ENCODE peak calls at places on chromosomes 2 and 18, in ten cellular contexts. T, P, H, O, A, X, Z, S, V and E are unnamed samples.
A peak's percentile ranks its signal among the peaks of the same experiment; 100 is the strongest.

GRCh38 chr2:216885117-216885553 is 25.3 kb upstream of the TNP1 start:
- DNase-seq in T (no peak), P (no peak), H (no peak), O (no peak), A (no peak), X (no peak), Z (no peak), S (no peak), V (no peak), E (no peak)

GRCh38 chr2:182682210-182682609 is 33.8 kb upstream of the DNAJC10 start:
- DNase-seq in T (no peak), P (no peak), H (no peak), O (no peak), A (no peak), X (no peak), Z (no peak), S (no peak), V (no peak), E (no peak)

GRCh38 chr2:20972110-20972509 is 71.8 kb downstream of the APOB start:
- DNase-seq in T (no peak), P (no peak), H (no peak), O (no peak), A (no peak), X (no peak), Z (no peak), S (no peak), V (no peak), E (no peak)

GRCh38 chr18:9433616-9434239 is 41.6 kb upstream of the RALBP1 start:
- DNase-seq in T (no peak), P (no peak), H (no peak), O (no peak), A (no peak), X (no peak), Z (no peak), S (no peak), V (no peak), E (no peak)

GRCh38 chr2:239824866-239825704 is 200.1 kb downstream of the NDUFA10 start:
- DNase-seq in T (no peak), P (no peak), H (no peak), O (no peak), A (no peak), X (no peak), Z (no peak), S (no peak), V (no peak), E (no peak)

GRCh38 chr2:177572236-177572671 is 179.7 kb downstream of the AGPS start:
- DNase-seq in T (no peak), P (no peak), H (no peak), O (no peak), A (no peak), X (peak; percentile 12), Z (no peak), S (no peak), V (no peak), E (no peak)

GRCh38 chr2:119393971-119394748 is 27.4 kb downstream of the DBI start:
- DNase-seq in T (no peak), P (no peak), H (no peak), O (no peak), A (no peak), X (no peak), Z (no peak), S (no peak), V (no peak), E (no peak)

GRCh38 chr18:75343389-75343788 is 84.1 kb downstream of the SMIM21 start:
- DNase-seq in T (no peak), P (no peak), H (no peak), O (no peak), A (no peak), X (no peak), Z (no peak), S (no peak), V (no peak), E (no peak)

GRCh38 chr2:29114841-29115609 is at the start of gene CLIP4:
- DNase-seq in T (peak; percentile 18), P (peak; percentile 74), H (peak; percentile 60), O (peak; percentile 55), A (no peak), X (peak; percentile 60), Z (peak; percentile 84), S (peak; percentile 31), V (peak; percentile 67), E (no peak)

GRCh38 chr2:70939001-70939846 is 3.5 kb downstream of the ATP6V1B1 start:
- DNase-seq in T (no peak), P (no peak), H (no peak), O (no peak), A (no peak), X (no peak), Z (no peak), S (no peak), V (no peak), E (no peak)

GRCh38 chr2:45263147-45263546 is 253.9 kb upstream of the SIX2 start:
- DNase-seq in T (peak; percentile 47), P (no peak), H (no peak), O (no peak), A (no peak), X (peak; percentile 86), Z (no peak), S (no peak), V (no peak), E (no peak)

GRCh38 chr2:16553222-16553621 is 112.4 kb downstream of the CYRIA start:
- DNase-seq in T (peak; percentile 27), P (peak; percentile 56), H (no peak), O (peak; percentile 2), A (no peak), X (no peak), Z (no peak), S (peak; percentile 15), V (peak; percentile 41), E (peak; percentile 20)

GRCh38 chr18:13611058-13611615 is 115.2 kb downstream of the FAM210A start:
- DNase-seq in T (peak; percentile 62), P (peak; percentile 57), H (no peak), O (no peak), A (no peak), X (peak; percentile 6), Z (no peak), S (no peak), V (peak; percentile 90), E (no peak)

GRCh38 chr2:164937864-164938401 is 17.4 kb downstream of the SLC38A11 start:
- DNase-seq in T (no peak), P (peak; percentile 1), H (no peak), O (no peak), A (no peak), X (no peak), Z (no peak), S (no peak), V (no peak), E (no peak)

GRCh38 chr2:11665510-11666362 is 4.3 kb downstream of the NTSR2 start:
- DNase-seq in T (no peak), P (no peak), H (no peak), O (no peak), A (no peak), X (no peak), Z (no peak), S (no peak), V (no peak), E (no peak)

GRCh38 chr2:61538179-61538919 is at the start of gene XPO1:
- DNase-seq in T (peak; percentile 100), P (peak; percentile 100), H (peak; percentile 97), O (peak; percentile 98), A (peak; percentile 77), X (peak; percentile 99), Z (peak; percentile 100), S (peak; percentile 99), V (peak; percentile 98), E (peak; percentile 99)

GRCh38 chr18:36323421-36323820 is 25.9 kb downstream of the FHOD3 start:
- DNase-seq in T (no peak), P (no peak), H (no peak), O (no peak), A (no peak), X (no peak), Z (no peak), S (no peak), V (no peak), E (no peak)

GRCh38 chr2:98157557-98157956 is 70.6 kb downstream of the VWA3B start:
- DNase-seq in T (no peak), P (no peak), H (no peak), O (no peak), A (no peak), X (no peak), Z (no peak), S (no peak), V (no peak), E (no peak)

GRCh38 chr2:78568921-78569320 is 456.6 kb upstream of the REG3G start:
- DNase-seq in T (no peak), P (no peak), H (no peak), O (no peak), A (no peak), X (no peak), Z (no peak), S (no peak), V (no peak), E (no peak)

GRCh38 chr2:226730487-226730886 is 69.1 kb downstream of the IRS1 start:
- DNase-seq in T (no peak), P (peak; percentile 50), H (no peak), O (no peak), A (no peak), X (no peak), Z (no peak), S (peak; percentile 4), V (no peak), E (peak; percentile 8)